ENCODE peak calls at places on chromosomes 12 and 14, in nine cellular contexts. P, A, G, N, Y, J, F, Z and V are unnamed samples.

GRCh38 chr12:14810953-14811483 is 3.0 kb downstream of the SMCO3 start:
- DNase-seq in P (no peak), A (peak), G (peak), N (no peak), Y (peak), J (no peak), F (no peak), Z (no peak), V (peak)

GRCh38 chr12:2268478-2269286 is 215.9 kb downstream of the CACNA1C start:
- DNase-seq in P (no peak), A (peak), G (no peak), N (no peak), Y (no peak), J (no peak), F (no peak), Z (peak), V (peak)

GRCh38 chr12:93880853-93881522 is 203.8 kb downstream of the CRADD start:
- DNase-seq in P (no peak), A (no peak), G (peak), N (no peak), Y (no peak), J (no peak), F (no peak), Z (no peak), V (no peak)

GRCh38 chr12:28378749-28379148 is 188.5 kb downstream of the CCDC91 start:
- DNase-seq in P (no peak), A (no peak), G (no peak), N (no peak), Y (no peak), J (no peak), F (no peak), Z (no peak), V (no peak)

GRCh38 chr12:53952871-53953734 is 1.6 kb upstream of the HOXC12 start:
- DNase-seq in P (no peak), A (no peak), G (peak), N (no peak), Y (no peak), J (no peak), F (no peak), Z (no peak), V (no peak)

GRCh38 chr12:59660148-59660547 is 64.3 kb downstream of the SLC16A7 start:
- DNase-seq in P (no peak), A (no peak), G (no peak), N (no peak), Y (no peak), J (no peak), F (no peak), Z (no peak), V (no peak)

GRCh38 chr12:58803893-58804292 is 116.4 kb downstream of the LRIG3 start:
- DNase-seq in P (no peak), A (peak), G (no peak), N (no peak), Y (no peak), J (no peak), F (no peak), Z (peak), V (peak)

GRCh38 chr12:46402451-46402850 is 29.9 kb upstream of the SLC38A2 start:
- DNase-seq in P (no peak), A (no peak), G (no peak), N (peak), Y (no peak), J (no peak), F (no peak), Z (no peak), V (peak)

GRCh38 chr14:24224618-24225071 is 7.5 kb downstream of the NEDD8 start:
- DNase-seq in P (no peak), A (peak), G (no peak), N (no peak), Y (no peak), J (no peak), F (no peak), Z (no peak), V (peak)